ENCODE peak calls at places on chromosomes 16 and 17, in six cellular contexts. X, R, E, N, K and D are unnamed samples.

GRCh38 chr16:23484501-23485256 is 25.6 kb downstream of the GGA2 start:
- DNase-seq in X (no peak), K (no peak), N (no peak), R (no peak), E (no peak), D (no peak)

GRCh38 chr17:41800601-41801373 is 11.0 kb downstream of the P3H4 start:
- DNase-seq in E (peak), X (no peak), R (no peak), K (no peak), N (no peak), D (no peak)

GRCh38 chr17:80455328-80455710 is 21.1 kb downstream of the NPTX1 start:
- DNase-seq in E (peak), N (no peak), K (no peak), R (no peak), X (no peak), D (no peak)

GRCh38 chr16:15946257-15947044 is 3.0 kb upstream of the ABCC1 start:
- DNase-seq in R (no peak), E (peak), N (no peak), K (no peak), X (no peak), D (no peak)

GRCh38 chr16:22007159-22007508 is 777 bp upstream of the MOSMO start:
- DNase-seq in X (no peak), K (no peak), E (no peak), R (no peak), N (no peak), D (no peak)

GRCh38 chr17:67718325-67718941 is 697 bp downstream of the NOL11 start:
- DNase-seq in X (no peak), R (no peak), E (peak), N (peak), K (peak), D (no peak)

GRCh38 chr17:34827008-34827407 is 134.3 kb downstream of the CCT6B start:
- DNase-seq in R (no peak), X (peak), N (no peak), K (no peak), E (no peak), D (no peak)

GRCh38 chr16:64952177-64952576 is 169.7 kb downstream of the CDH11 start:
- DNase-seq in K (no peak), R (no peak), X (no peak), N (no peak), E (no peak), D (no peak)

GRCh38 chr17:1986783-1987451 is 38.2 kb downstream of the RTN4RL1 start:
- DNase-seq in X (no peak), K (no peak), N (no peak), R (no peak), E (no peak), D (peak)

GRCh38 chr17:7081341-7082062 is 1.5 kb upstream of the CLEC10A start:
- DNase-seq in X (no peak), R (no peak), N (peak), E (peak), K (no peak), D (no peak)

GRCh38 chr17:55482591-55483389 is 28.5 kb downstream of the SMIM36 start:
- DNase-seq in K (no peak), N (no peak), X (no peak), R (no peak), E (no peak), D (no peak)